ENCODE peak calls at places on chromosomes 7 and 10, in four cellular contexts. H is HCT116, X is colonic mucosa, O is Karpas-422. A is an unnamed sample.

GRCh38 chr7:112414855-112415490 is 35.3 kb upstream of the IFRD1 start:
- DNase-seq in O (peak), X (no peak), H (peak), A (peak)

GRCh38 chr10:116740971-116741370 is 1.4 kb downstream of the HSPA12A start:
- DNase-seq in H (no peak), X (no peak), O (no peak), A (no peak)

GRCh38 chr7:43921423-43921822 is 4.8 kb upstream of the UBE2D4 start:
- DNase-seq in X (no peak), O (no peak), H (no peak), A (no peak)

GRCh38 chr10:125155101-125155500 is 5.3 kb downstream of the CTBP2 start:
- DNase-seq in O (no peak), H (no peak), X (no peak), A (peak)

GRCh38 chr10:126536148-126536547 is 134.3 kb downstream of the C10orf90 start:
- DNase-seq in H (no peak), O (no peak), X (no peak), A (peak)

GRCh38 chr10:108639010-108639409 is 1284.3 kb downstream of the XPNPEP1 start:
- DNase-seq in X (no peak), H (no peak), O (no peak), A (no peak)

GRCh38 chr7:75945297-75946168 is 30.6 kb downstream of the POR start:
- DNase-seq in H (no peak), X (no peak), O (no peak), A (peak)

GRCh38 chr7:80134536-80135305 is at the start of gene GNAI1:
- DNase-seq in X (peak), H (peak), O (no peak), A (peak)

GRCh38 chr10:21490028-21490427 is 35.5 kb downstream of the SKIDA1 start:
- DNase-seq in X (no peak), O (no peak), H (no peak), A (no peak)

GRCh38 chr10:26534384-26534783 is 96.2 kb downstream of the APBB1IP start:
- DNase-seq in O (no peak), H (peak), X (no peak), A (no peak)

DNA sequence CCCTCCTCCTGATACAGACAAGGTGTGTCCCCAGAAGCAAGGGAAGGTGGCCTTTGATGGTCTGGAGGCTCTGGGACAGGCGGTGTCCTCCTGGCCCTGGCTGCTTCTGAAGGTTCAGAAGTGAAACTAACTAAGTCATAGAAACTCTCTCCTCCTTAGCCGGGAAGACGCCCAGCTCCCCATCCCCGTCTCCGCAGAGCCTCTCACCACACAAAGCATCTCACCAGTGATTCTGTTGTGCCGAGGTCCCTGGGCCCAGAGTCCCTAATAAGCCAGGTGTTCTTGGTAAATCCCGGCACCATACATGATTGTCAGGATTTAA is 9.4 kb downstream of the HKDC1 start:
- DNase-seq in O (no peak), H (no peak), X (no peak), A (no peak)
- H3K9ac ChIP-seq in O (peak), H (no peak), X (no peak), A (no peak)

DNA sequence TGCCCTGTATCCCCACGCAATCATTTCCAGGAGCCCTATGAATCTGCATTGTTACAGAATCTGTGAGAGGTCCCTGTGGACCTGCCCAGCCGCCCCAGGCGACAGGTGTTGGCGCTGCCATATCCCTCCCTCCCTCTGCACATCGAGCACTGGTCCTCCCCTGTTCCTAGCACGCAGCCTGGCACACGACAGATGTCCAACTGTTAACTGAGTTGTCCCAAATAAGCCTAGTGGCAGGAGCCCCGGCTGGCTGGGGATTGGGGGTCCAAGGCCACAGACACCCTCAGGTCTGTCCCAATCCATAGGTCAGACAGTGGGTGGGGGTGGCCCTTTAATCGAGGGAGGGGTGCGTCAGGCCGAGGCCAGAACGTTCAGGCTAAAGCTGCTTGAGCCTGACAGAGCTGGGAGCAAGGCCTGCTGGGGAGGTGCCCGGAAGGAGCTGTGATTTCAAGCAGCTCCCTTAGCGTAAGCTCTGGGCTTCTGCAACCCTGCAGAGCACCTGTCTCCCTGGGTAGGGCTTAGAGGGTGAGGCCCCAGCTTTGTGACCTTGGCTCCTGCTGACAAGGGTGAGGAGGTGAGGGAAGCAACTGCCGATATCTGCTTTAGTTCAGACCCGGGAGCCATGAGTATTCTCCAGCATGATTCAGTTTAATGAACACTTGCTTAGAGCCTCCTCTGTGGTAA is 40.1 kb downstream of the ADRA2A start:
- DNase-seq in H (no peak), X (peak), O (no peak), A (no peak)
- H3K9ac ChIP-seq in H (no peak), X (no peak), O (no peak), A (no peak)

GRCh38 chr7:28983396-28984190 is 25.5 kb upstream of the TRIL start:
- DNase-seq in H (no peak), O (peak), X (no peak), A (no peak)

GRCh38 chr7:28986028-28986427 is 27.9 kb upstream of the TRIL start:
- DNase-seq in O (peak), X (no peak), H (no peak), A (no peak)

GRCh38 chr7:28984219-28984618 is 26.1 kb upstream of the TRIL start:
- DNase-seq in X (no peak), O (no peak), H (no peak), A (no peak)

GRCh38 chr7:28986723-28987122 is 28.6 kb upstream of the TRIL start:
- DNase-seq in O (peak), X (no peak), H (no peak), A (peak)

DNA sequence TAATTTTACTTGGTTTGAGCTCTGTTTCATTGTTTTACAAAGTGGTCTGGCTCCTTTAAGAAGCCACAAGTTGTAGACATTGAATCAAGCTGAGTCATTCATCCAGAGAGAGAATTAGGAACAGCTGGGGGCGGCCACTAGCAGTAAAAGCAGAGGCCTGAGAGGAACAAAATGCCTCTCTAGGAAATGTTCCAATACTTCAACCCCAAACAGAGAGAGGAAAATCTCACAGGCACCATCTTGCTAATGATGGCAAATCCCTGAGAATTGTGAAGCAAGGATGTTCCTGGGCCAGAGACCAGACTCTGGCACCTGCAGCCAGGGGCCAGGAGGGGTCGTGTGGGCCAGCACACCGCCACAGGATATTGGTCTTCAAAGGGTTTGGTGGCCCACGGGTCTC is 26.5 kb upstream of the TRIL start:
- DNase-seq in H (no peak), O (peak), X (peak), A (peak)
- H3K9ac ChIP-seq in H (no peak), O (no peak), X (no peak), A (no peak)

GRCh38 chr7:102115931-102116330 is 170.7 kb upstream of the SH2B2 start:
- DNase-seq in X (no peak), O (no peak), H (no peak), A (no peak)
- H3K9ac ChIP-seq in X (no peak), O (no peak), H (no peak), A (no peak)